ENCODE peak calls at places on chromosomes 13 and 19, in five cellular contexts. D is IMR-90, L is H9, M is H1, T is neuronal stem cell. Y is an unnamed sample.

GRCh38 chr19:38551450-38551813 is 66.3 kb downstream of the MAP4K1 start:
- DNase-seq in D (no peak), L (no peak), M (no peak), T (no peak), Y (no peak)

GRCh38 chr19:51690359-51691121 is 2.6 kb upstream of the SPACA6 start:
- DNase-seq in D (peak; percentile 68), L (peak; percentile 83), M (no peak), T (peak; percentile 85), Y (peak; percentile 91)

GRCh38 chr13:109389892-109390345 is 396.5 kb downstream of the IRS2 start:
- DNase-seq in D (peak; percentile 25), L (no peak), M (no peak), T (no peak), Y (peak; percentile 70)

GRCh38 chr19:28242317-28242927 is 970.5 kb downstream of the UQCRFS1 start:
- DNase-seq in D (no peak), L (peak; percentile 55), M (no peak), T (peak; percentile 70), Y (no peak)

GRCh38 chr19:11538232-11539036 is at the start of gene CNN1:
- DNase-seq in D (peak; percentile 90), L (peak; percentile 88), M (peak; percentile 76), T (no peak), Y (peak; percentile 94)

GRCh38 chr13:77832339-77833100 is 86.1 kb downstream of the EDNRB start:
- DNase-seq in D (peak; percentile 6), L (no peak), M (no peak), T (no peak), Y (peak; percentile 44)

GRCh38 chr13:73958657-73959397 is 175.4 kb downstream of the KLF12 start:
- DNase-seq in D (no peak), L (no peak), M (no peak), T (no peak), Y (no peak)

GRCh38 chr13:75151081-75151643 is 330.8 kb downstream of the TBC1D4 start:
- DNase-seq in D (peak; percentile 52), L (no peak), M (no peak), T (no peak), Y (peak; percentile 66)

GRCh38 chr19:5001547-5002131 is 32.7 kb downstream of the KDM4B start:
- DNase-seq in D (peak; percentile 71), L (peak; percentile 61), M (no peak), T (no peak), Y (peak; percentile 55)

GRCh38 chr19:13212759-13213330 is 62.6 kb downstream of the IER2 start:
- DNase-seq in D (peak; percentile 43), L (peak; percentile 84), M (no peak), T (no peak), Y (peak; percentile 44)

GRCh38 chr13:26968431-26969335 is 202.9 kb downstream of the USP12 start:
- DNase-seq in D (peak; percentile 23), L (no peak), M (no peak), T (no peak), Y (peak; percentile 64)

GRCh38 chr19:40443930-40444180 is 280 bp downstream of the SERTAD3 start:
- DNase-seq in D (no peak), L (no peak), M (no peak), T (peak; percentile 79), Y (no peak)

GRCh38 chr19:40445945-40446784 is 2.0 kb upstream of the SERTAD3 start:
- DNase-seq in D (no peak), L (peak; percentile 62), M (no peak), T (no peak), Y (peak; percentile 52)

GRCh38 chr19:40444181-40445005 is at the start of gene SERTAD3:
- DNase-seq in D (peak; percentile 91), L (peak; percentile 96), M (peak; percentile 85), T (peak; percentile 97), Y (peak; percentile 96)

GRCh38 chr19:40445637-40445944 is 1.5 kb upstream of the SERTAD3 start:
- DNase-seq in D (no peak), L (no peak), M (no peak), T (no peak), Y (no peak)

GRCh38 chr19:40445006-40445312 is 824 bp upstream of the SERTAD3 start:
- DNase-seq in D (no peak), L (no peak), M (no peak), T (no peak), Y (no peak)
- H4K91ac ChIP-seq in D (peak overlapping the region; percentile 35), L (no peak overlapping the region), M (no peak overlapping the region), T (no peak overlapping the region), Y (no peak overlapping the region)

GRCh38 chr19:31969955-31970545 is 375.4 kb upstream of the ZNF507 start:
- DNase-seq in D (no peak), L (no peak), M (no peak), T (no peak), Y (peak; percentile 8)
- H3K4me2 ChIP-seq in D (no peak overlapping the region), L (no peak overlapping the region), M (no peak overlapping the region), T (no peak overlapping the region), Y (no peak overlapping the region)

GRCh38 chr19:45467456-45468158 is at the start of gene FOSB:
- DNase-seq in D (peak; percentile 92), L (peak; percentile 93), M (no peak), T (peak; percentile 98), Y (peak; percentile 95)
- H4K91ac ChIP-seq in D (no peak within 1 kb of the TSS), L (no peak within 1 kb of the TSS), M (no peak within 1 kb of the TSS), T (no peak within 1 kb of the TSS), Y (no peak within 1 kb of the TSS)

DNA sequence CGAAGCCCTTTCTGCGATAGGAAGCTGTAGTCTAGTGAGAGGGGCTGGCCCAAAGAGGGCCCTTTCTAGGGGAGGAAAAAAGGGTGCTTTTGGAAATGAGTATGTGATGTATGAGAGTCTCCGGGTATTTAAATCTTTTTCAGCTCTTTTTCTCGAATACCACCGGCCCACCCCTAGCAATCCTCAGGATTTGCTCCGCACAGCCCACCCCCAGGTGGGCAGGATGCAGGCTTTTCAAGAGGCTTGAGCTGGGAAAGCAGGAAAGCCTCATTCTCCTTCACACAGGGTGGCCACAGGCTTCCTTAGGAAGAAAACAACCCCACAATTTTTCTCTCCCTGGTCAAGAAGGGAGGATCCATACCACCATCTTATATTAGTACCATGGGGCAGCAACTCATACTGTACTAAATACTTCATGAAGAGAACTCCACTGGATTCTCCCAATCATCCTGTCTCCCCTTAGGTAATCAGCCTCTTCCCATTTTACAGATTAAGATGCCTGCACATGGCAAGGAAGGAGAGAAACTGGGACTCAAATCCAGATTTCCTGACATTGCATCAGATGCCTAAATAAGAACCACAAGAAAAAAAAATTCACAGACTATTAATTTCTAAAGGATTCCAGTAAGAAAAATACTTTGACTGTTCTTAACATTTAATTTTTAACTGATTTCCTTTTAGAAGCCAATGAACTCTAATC is 84.4 kb downstream of the STK24 start:
- DNase-seq in D (peak; percentile 50), L (no peak), M (no peak), T (no peak), Y (no peak)
- H3K4me2 ChIP-seq in D (no peak overlapping the region), L (no peak overlapping the region), M (peak overlapping the region; percentile 38), T (no peak overlapping the region), Y (no peak overlapping the region)

DNA sequence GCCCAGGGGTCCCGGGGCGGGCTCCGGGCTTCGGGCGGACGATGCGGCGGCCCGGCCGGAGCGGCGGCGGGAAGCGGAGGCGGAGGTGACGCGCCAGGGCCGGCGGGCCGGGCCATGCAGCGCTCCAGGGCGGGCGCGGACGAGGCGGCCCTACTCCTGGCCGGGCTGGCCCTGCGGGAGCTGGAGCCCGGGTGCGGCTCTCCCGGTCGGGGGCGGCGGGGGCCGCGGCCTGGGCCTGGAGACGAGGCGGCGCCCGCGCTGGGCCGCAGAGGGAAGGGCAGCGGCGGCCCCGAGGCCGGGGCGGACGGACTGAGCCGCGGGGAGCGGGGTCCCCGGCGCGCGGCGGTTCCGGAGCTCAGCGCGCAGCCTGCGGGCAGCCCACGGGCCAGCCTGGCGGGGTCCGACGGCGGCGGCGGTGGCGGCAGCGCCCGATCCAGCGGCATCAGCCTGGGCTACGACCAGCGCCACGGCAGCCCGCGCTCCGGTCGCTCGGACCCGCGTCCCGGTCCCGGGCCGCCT is 362 bp downstream of the WTIP start:
- DNase-seq in D (no peak), L (no peak), M (no peak), T (no peak), Y (peak; percentile 63)
- H4K91ac ChIP-seq in D (no peak overlapping the region), L (no peak overlapping the region), M (no peak overlapping the region), T (peak overlapping the region; percentile 72), Y (peak overlapping the region; percentile 73)

DNA sequence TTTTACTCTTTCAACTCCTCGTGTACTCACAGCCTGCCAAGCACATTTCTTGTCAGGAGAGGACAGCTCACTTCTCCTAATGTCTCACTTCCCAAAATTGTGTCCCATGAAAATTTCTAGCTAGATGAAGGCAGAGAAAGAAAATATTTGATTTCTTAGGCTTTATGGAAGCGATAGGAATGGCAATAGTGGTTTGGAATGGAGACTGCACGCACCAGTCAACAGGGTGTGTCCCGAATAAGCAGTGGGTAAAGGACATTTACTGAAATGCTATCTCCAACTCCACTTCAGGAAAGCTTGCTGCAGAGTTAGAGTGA is 321 bp upstream of the ZNF222 start:
- DNase-seq in D (no peak), L (no peak), M (no peak), T (no peak), Y (no peak)
- H3K4me2 ChIP-seq in D (peak overlapping the region; percentile 99), L (peak overlapping the region; percentile 67), M (peak overlapping the region; percentile 76), T (peak overlapping the region; percentile 66), Y (peak overlapping the region; percentile 60)

GRCh38 chr19:45885556-45886426 is at the start of gene IRF2BP1:
- DNase-seq in D (peak; percentile 91), L (peak; percentile 91), M (no peak), T (peak; percentile 92), Y (peak; percentile 97)
- H4K91ac ChIP-seq in D (peak within 1 kb of the TSS; percentile 97), L (no peak within 1 kb of the TSS), M (peak within 1 kb of the TSS; percentile 89), T (no peak within 1 kb of the TSS), Y (peak within 1 kb of the TSS; percentile 76)